ENCODE peak calls at places on chromosomes 7 and 10, in five cellular contexts. L, B, U, R and S are unnamed samples.

GRCh38 chr10:95756061-95756751 is at the start of gene ENTPD1:
- DNase-seq in L (no peak), U (no peak), B (peak; percentile 59), R (no peak), S (no peak)

GRCh38 chr7:132666076-132666775 is 90.0 kb upstream of the PLXNA4 start:
- DNase-seq in R (no peak), B (no peak), L (no peak), U (no peak), S (no peak)

GRCh38 chr10:22217842-22218241 is at the start of gene EBLN1:
- DNase-seq in U (no peak), R (no peak), L (no peak), B (no peak), S (no peak)

GRCh38 chr7:46368871-46369270 is 447.8 kb upstream of the IGFBP3 start:
- DNase-seq in B (no peak), L (no peak), R (no peak), U (no peak), S (no peak)

GRCh38 chr7:45649560-45650346 is 75.6 kb downstream of the ADCY1 start:
- DNase-seq in L (no peak), R (peak; percentile 22), B (no peak), U (no peak), S (no peak)

GRCh38 chr10:84201244-84201606 is 6.9 kb downstream of the CDHR1 start:
- DNase-seq in U (no peak), B (no peak), L (no peak), R (no peak), S (peak; percentile 18)

GRCh38 chr10:35934637-35934995 is 292.5 kb upstream of the FZD8 start:
- DNase-seq in U (no peak), L (no peak), R (no peak), B (no peak), S (no peak)

GRCh38 chr7:73842248-73842895 is at the start of gene METTL27:
- DNase-seq in L (peak; percentile 95), B (peak; percentile 96), U (peak; percentile 88), R (peak; percentile 94), S (peak; percentile 97)

GRCh38 chr7:51318886-51319579 is 2.4 kb upstream of the COBL start:
- DNase-seq in R (no peak), L (no peak), B (peak; percentile 43), U (no peak), S (peak; percentile 30)

GRCh38 chr10:63878428-63878827 is 357.2 kb downstream of the REEP3 start:
- DNase-seq in R (no peak), U (no peak), L (no peak), B (no peak), S (no peak)

GRCh38 chr7:55048221-55048859 is 29.5 kb downstream of the EGFR start:
- DNase-seq in L (no peak), R (peak; percentile 34), U (no peak), B (no peak), S (no peak)

GRCh38 chr10:32982911-32983310 is 24.9 kb upstream of the ITGB1 start:
- DNase-seq in U (no peak), R (no peak), B (no peak), L (no peak), S (no peak)

GRCh38 chr7:140078392-140078791 is 15.6 kb upstream of the PARP12 start:
- DNase-seq in U (no peak), R (no peak), B (no peak), L (no peak), S (no peak)

GRCh38 chr7:124765401-124766352 is at the start of gene GPR37:
- DNase-seq in U (peak; percentile 32), B (peak; percentile 59), R (peak; percentile 48), L (peak; percentile 73), S (peak; percentile 74)

GRCh38 chr10:90834326-90834725 is 23.5 kb downstream of the HTR7 start:
- DNase-seq in U (no peak), L (no peak), B (no peak), R (no peak), S (no peak)

GRCh38 chr7:47327698-47328391 is 254.1 kb downstream of the TNS3 start:
- DNase-seq in L (no peak), U (no peak), B (peak; percentile 79), R (peak; percentile 85), S (peak; percentile 92)

GRCh38 chr7:91162415-91162814 is 101.8 kb upstream of the FZD1 start:
- DNase-seq in R (no peak), B (no peak), L (no peak), U (no peak), S (no peak)

GRCh38 chr10:128062837-128063563 is 63.2 kb downstream of the MKI67 start:
- DNase-seq in B (peak; percentile 58), R (no peak), U (no peak), L (peak; percentile 90), S (no peak)

GRCh38 chr10:7153750-7154149 is 257.1 kb downstream of the SFMBT2 start:
- DNase-seq in L (no peak), B (no peak), R (no peak), U (no peak), S (no peak)

GRCh38 chr7:111459065-111459756 is 103.1 kb downstream of the IMMP2L start:
- DNase-seq in U (no peak), L (no peak), B (no peak), R (no peak), S (no peak)

GRCh38 chr7:155284496-155285274 is 13.0 kb upstream of the INSIG1 start:
- DNase-seq in B (no peak), L (no peak), U (no peak), R (peak; percentile 11), S (no peak)

GRCh38 chr10:127877701-127878100 is 15.0 kb downstream of the CLRN3 start:
- DNase-seq in R (no peak), U (no peak), L (no peak), B (no peak), S (no peak)

GRCh38 chr7:3910041-3910440 is 609.0 kb downstream of the SDK1 start:
- DNase-seq in U (no peak), R (no peak), L (no peak), B (no peak), S (no peak)

GRCh38 chr7:107201795-107202450 is 33.1 kb downstream of the HBP1 start:
- DNase-seq in L (no peak), R (peak; percentile 58), U (peak; percentile 23), B (peak; percentile 19), S (no peak)

GRCh38 chr7:43758029-43758860 is at the start of gene BLVRA:
- DNase-seq in B (peak; percentile 72), R (peak; percentile 68), L (peak; percentile 95), U (no peak), S (peak; percentile 85)

GRCh38 chr7:4113976-4114375 is 568.1 kb upstream of the FOXK1 start:
- DNase-seq in R (no peak), L (peak; percentile 69), B (no peak), U (no peak), S (peak; percentile 49)

GRCh38 chr10:95236068-95236903 is 42.2 kb downstream of the ACSM6 start:
- DNase-seq in L (no peak), R (no peak), U (peak; percentile 68), B (no peak), S (no peak)

GRCh38 chr7:91212592-91212991 is 51.6 kb upstream of the FZD1 start:
- DNase-seq in B (no peak), L (no peak), R (no peak), U (no peak), S (no peak)

GRCh38 chr7:120052884-120053382 is 220.0 kb upstream of the KCND2 start:
- DNase-seq in R (no peak), L (no peak), U (no peak), B (peak; percentile 10), S (peak; percentile 77)

GRCh38 chr10:118522791-118523498 is 72.5 kb downstream of the PRLHR start:
- DNase-seq in R (no peak), B (no peak), L (no peak), U (peak; percentile 29), S (no peak)

GRCh38 chr10:103193820-103194529 is 903 bp upstream of the NT5C2 start:
- DNase-seq in U (peak; percentile 47), B (no peak), L (no peak), R (peak; percentile 35), S (no peak)

DNA sequence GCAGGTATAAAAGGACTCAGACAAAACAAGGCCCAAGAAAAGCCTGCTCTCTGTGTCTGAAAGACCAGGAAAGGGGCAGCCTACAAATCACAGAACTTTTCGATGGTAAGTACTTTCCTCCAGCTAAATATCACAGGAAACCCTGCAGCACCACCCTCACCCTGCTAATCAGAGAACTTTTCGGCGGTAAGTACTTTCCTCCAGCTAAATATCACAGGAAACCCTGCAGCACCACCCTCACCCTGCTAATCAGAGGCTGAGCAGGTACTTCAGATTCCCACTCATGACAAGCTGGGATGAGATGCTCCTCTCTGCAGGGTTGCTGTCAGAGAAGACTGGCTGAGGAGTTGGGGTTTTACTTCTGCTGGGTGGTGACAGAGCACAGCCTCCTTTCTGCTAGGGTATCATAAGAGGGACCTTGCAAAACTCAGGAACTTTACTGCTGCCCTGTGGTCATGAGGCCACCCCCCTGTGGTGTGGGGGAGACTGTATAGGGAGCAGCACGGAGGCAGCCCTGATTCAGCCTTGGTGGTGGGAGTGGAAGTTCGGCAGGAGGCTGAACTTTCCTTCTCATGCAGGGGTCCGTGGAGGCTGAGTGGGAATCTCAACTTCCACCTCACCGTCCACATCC is 7.2 kb downstream of the WDR37 start:
- DNase-seq in R (no peak), B (no peak), L (no peak), U (no peak), S (no peak)
- H3K4me1 ChIP-seq in R (peaks cover 12% of the 10 kb centered on the region), B (no peaks in the 10 kb centered on the region), L (peaks cover 93% of the 10 kb centered on the region), U (no peaks in the 10 kb centered on the region), S (no peaks in the 10 kb centered on the region)

GRCh38 chr10:122186822-122187810 is 84.0 kb upstream of the BTBD16 start:
- DNase-seq in B (no peak), U (no peak), R (no peak), L (no peak), S (no peak)
- TF ChIP-seq POLR2A in B (no peak), U (no peak), R (no peak), L (no peak), S (no peak)

DNA sequence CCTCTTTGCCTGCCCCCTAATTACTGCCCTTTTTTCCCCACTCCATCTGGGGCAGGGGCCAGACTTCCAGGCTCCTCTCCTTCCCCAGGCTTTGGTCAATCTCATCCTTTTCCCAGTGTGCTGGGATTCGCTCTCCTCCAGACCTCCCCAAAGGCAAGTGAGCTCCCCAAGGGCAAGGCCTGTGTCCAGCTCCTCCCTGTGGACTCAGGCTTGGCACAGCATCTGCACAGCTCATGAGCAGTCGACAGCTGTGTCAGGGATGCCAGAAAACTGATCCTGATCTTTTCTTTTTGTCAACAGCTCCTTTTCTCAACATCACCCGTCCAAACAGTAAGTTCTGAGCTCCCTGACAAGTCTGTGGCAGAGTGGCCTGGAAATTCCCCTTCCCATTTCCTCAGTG is 67.1 kb downstream of the C10orf120 start:
- DNase-seq in R (no peak), B (no peak), L (peak; percentile 41), U (no peak), S (peak; percentile 20)
- TF ChIP-seq POLR2AphosphoS5 in R (no peak), B (no peak), L (no peak), U (no peak), S (no peak)

DNA sequence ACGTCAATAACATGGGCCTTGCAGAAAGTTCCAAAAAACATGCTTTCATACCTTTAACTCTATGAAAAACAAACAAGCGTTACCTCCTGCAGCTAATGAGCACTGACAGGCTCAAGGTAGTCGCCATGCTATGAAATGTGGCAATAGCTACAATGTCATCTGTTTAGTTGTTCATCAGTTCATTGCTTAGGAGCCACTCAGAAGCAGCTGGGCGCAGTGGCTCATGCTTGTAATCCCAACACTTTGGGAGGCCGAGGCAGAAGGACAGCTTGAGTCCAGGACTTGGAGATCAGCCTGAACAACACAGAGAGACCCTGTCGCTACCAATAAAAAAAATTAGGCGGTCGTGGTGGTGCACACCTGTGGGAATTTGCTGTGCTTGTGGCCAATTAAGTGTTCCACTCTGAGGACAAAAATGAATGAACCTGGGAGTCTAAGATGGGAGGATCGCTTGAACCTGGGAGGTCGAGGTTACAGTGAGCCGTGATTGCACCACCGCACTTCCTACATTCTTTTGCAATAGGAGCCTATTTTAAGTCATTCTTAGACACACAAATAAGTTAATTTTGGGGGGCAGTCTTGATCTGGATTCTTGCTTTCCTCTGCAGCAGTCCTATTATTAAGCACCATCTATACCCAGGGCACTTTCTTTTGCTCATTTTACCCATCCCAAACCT is 276.2 kb upstream of the KLF14 start:
- DNase-seq in L (no peak), U (no peak), B (no peak), R (no peak), S (no peak)
- H3K4me1 ChIP-seq in L (peaks cover 96% of the 10 kb centered on the region), U (peaks cover 96% of the 10 kb centered on the region), B (peaks cover 80% of the 10 kb centered on the region), R (peaks cover 64% of the 10 kb centered on the region), S (peaks cover 70% of the 10 kb centered on the region)